ENCODE peak calls at places on chromosome 6, in seven cellular contexts. F is NCI-H187 treated with DMSO at 0.1 percent for 48 hours, P is nephron progenitor cell, Q is T-helper 1 cell, H is NCI-H460, O is mucosa of descending colon, V is RKO. U is an unnamed sample.

GRCh38 chr6:72649032-72649984 is 27.4 kb downstream of the KCNQ5 start:
- DNase-seq in O (no peak), Q (no peak), H (peak), P (no peak), F (no peak), V (peak), U (no peak)

GRCh38 chr6:126337323-126337722 is 2.6 kb upstream of the CENPW start:
- DNase-seq in V (no peak), O (no peak), F (no peak), P (no peak), Q (no peak), H (no peak), U (no peak)

GRCh38 chr6:73695619-73696421 is at the start of gene CD109:
- DNase-seq in V (peak), H (peak), F (no peak), Q (peak), P (peak), O (peak), U (peak)

GRCh38 chr6:34015576-34015975 is 130.3 kb downstream of the GRM4 start:
- DNase-seq in H (no peak), P (no peak), F (no peak), V (no peak), O (no peak), Q (no peak), U (no peak)

GRCh38 chr6:10084276-10084993 is 330.4 kb downstream of the TFAP2A start:
- DNase-seq in P (no peak), V (no peak), F (no peak), Q (no peak), H (no peak), O (no peak), U (no peak)

GRCh38 chr6:147508871-147509608 is 550 bp downstream of the SAMD5 start:
- DNase-seq in O (peak), P (peak), V (peak), H (no peak), Q (no peak), F (no peak), U (peak)

GRCh38 chr6:78615430-78615904 is 251.9 kb upstream of the IRAK1BP1 start:
- DNase-seq in F (no peak), V (no peak), P (no peak), O (no peak), H (no peak), Q (no peak), U (no peak)

GRCh38 chr6:158222066-158222465 is 53.9 kb downstream of the GTF2H5 start:
- DNase-seq in O (no peak), Q (no peak), P (no peak), V (no peak), H (no peak), F (no peak), U (no peak)

GRCh38 chr6:133817460-133818047 is 71.4 kb upstream of the TCF21 start:
- DNase-seq in O (no peak), H (no peak), Q (peak), P (peak), V (no peak), F (no peak), U (no peak)

GRCh38 chr6:133571681-133572080 is 317.2 kb upstream of the TCF21 start:
- DNase-seq in Q (no peak), O (no peak), F (no peak), H (no peak), P (no peak), V (no peak), U (no peak)

GRCh38 chr6:32840604-32841246 is 2.2 kb upstream of the TAP2 start:
- DNase-seq in P (no peak), O (no peak), V (no peak), Q (no peak), F (no peak), H (no peak), U (no peak)

GRCh38 chr6:27474172-27474465 is 1.2 kb upstream of the ZNF184 start:
- DNase-seq in F (no peak), Q (no peak), O (no peak), P (no peak), H (no peak), V (peak), U (no peak)

GRCh38 chr6:11700118-11700718 is 78.4 kb downstream of the ADTRP start:
- DNase-seq in Q (no peak), F (no peak), P (no peak), O (no peak), H (peak), V (peak), U (no peak)

GRCh38 chr6:26155066-26155925 is 68.1 kb downstream of the HFE start:
- DNase-seq in V (peak), O (peak), P (peak), H (peak), Q (no peak), F (peak), U (peak)

GRCh38 chr6:127366281-127367022 is 23.0 kb upstream of the ECHDC1 start:
- DNase-seq in Q (no peak), H (peak), F (no peak), P (no peak), O (no peak), V (peak), U (no peak)

GRCh38 chr6:75290136-75290535 is 5.5 kb upstream of the TMEM30A start:
- DNase-seq in O (no peak), P (no peak), F (no peak), H (no peak), V (no peak), Q (no peak), U (no peak)

GRCh38 chr6:37538107-37538506 is 38.4 kb upstream of the CCDC167 start:
- DNase-seq in H (peak), O (no peak), P (no peak), Q (no peak), F (no peak), V (no peak), U (no peak)

GRCh38 chr6:152387091-152387490 is 250.1 kb downstream of the SYNE1 start:
- DNase-seq in P (no peak), H (no peak), V (no peak), O (no peak), F (no peak), Q (no peak), U (no peak)

GRCh38 chr6:129493396-129493902 is 216.5 kb downstream of the ARHGAP18 start:
- DNase-seq in P (no peak), V (peak), Q (no peak), O (no peak), F (no peak), H (no peak), U (no peak)

GRCh38 chr6:169800116-169800667 is 48.8 kb downstream of the ERMARD start:
- DNase-seq in P (no peak), F (no peak), H (no peak), Q (no peak), O (no peak), V (no peak), U (peak)

GRCh38 chr6:137339929-137340559 is 120.9 kb upstream of the IFNGR1 start:
- DNase-seq in P (no peak), O (no peak), V (no peak), Q (no peak), F (no peak), H (no peak), U (no peak)

GRCh38 chr6:2725999-2726567 is 24.6 kb downstream of the MYLK4 start:
- DNase-seq in V (no peak), O (no peak), F (no peak), H (no peak), Q (no peak), P (no peak), U (no peak)

GRCh38 chr6:131923356-131923755 is 27.8 kb downstream of the CCN2 start:
- DNase-seq in Q (no peak), O (no peak), P (peak), V (peak), H (peak), F (no peak), U (peak)

GRCh38 chr6:56772737-56773184 is 130.1 kb upstream of the DST start:
- DNase-seq in Q (no peak), O (no peak), F (no peak), H (no peak), V (peak), P (no peak), U (no peak)

GRCh38 chr6:49987749-49988148 is 18.3 kb upstream of the DEFB113 start:
- DNase-seq in F (no peak), V (no peak), H (no peak), Q (no peak), O (no peak), P (no peak), U (no peak)